ENCODE peak calls at places on chromosomes 4 and X, in five cellular contexts. B is neural progenitor cell, S is astrocyte of the spinal cord, F is heart right ventricle, J is pancreas. U is an unnamed sample.
A peak's percentile ranks its signal among the peaks of the same experiment; 100 is the strongest.

GRCh38 chr4:2744576-2745270 is 11.4 kb downstream of the TNIP2 start:
- DNase-seq in F (no peak), J (peak; percentile 43), B (no peak), S (no peak), U (no peak)

GRCh38 chrX:50581405-50581804 is 110.8 kb upstream of the DGKK start:
- DNase-seq in S (no peak), J (no peak), B (no peak), F (no peak), U (no peak)

GRCh38 chr4:126753592-126753991 is 879.2 kb upstream of the INTU start:
- DNase-seq in F (no peak), J (no peak), B (no peak), S (no peak), U (no peak)

GRCh38 chr4:77695769-77696168 is 90.1 kb downstream of the CXCL13 start:
- DNase-seq in F (no peak), S (peak; percentile 97), J (no peak), B (no peak), U (no peak)

GRCh38 chrX:39813631-39814246 is 284.0 kb downstream of the BCOR start:
- DNase-seq in B (no peak), S (peak; percentile 79), F (peak; percentile 71), J (peak; percentile 71), U (peak; percentile 83)

GRCh38 chr4:105327222-105327621 is 146.6 kb downstream of the PPA2 start:
- DNase-seq in F (no peak), B (no peak), J (no peak), S (no peak), U (no peak)

GRCh38 chrX:11290673-11291072 is 2.5 kb upstream of the AMELX start:
- DNase-seq in S (no peak), F (no peak), J (no peak), B (no peak), U (no peak)

GRCh38 chrX:72052415-72053090 is 79.2 kb downstream of the RTL5 start:
- DNase-seq in B (no peak), F (no peak), J (no peak), S (peak; percentile 31), U (no peak)

GRCh38 chr4:9947168-9948062 is 73.9 kb downstream of the SLC2A9 start:
- DNase-seq in S (no peak), J (no peak), F (no peak), B (no peak), U (no peak)

U was measured in tibial artery.